ENCODE peak calls at places on chromosomes 2 and 18, in four cellular contexts. C is posterior vena cava, Z is foreskin fibroblast, R is activated T-helper 1 cell treated with Interleukin-2 at 50 U/mL for 16 hours. L is an unnamed sample.

GRCh38 chr2:223075301-223076270 is 23.6 kb downstream of the KCNE4 start:
- DNase-seq in C (no peak), Z (no peak), R (no peak), L (peak; percentile 86)

GRCh38 chr2:77513191-77513590 is 9.0 kb downstream of the LRRTM4 start:
- DNase-seq in C (no peak), Z (no peak), R (no peak), L (no peak)

GRCh38 chr2:673615-674318 is 3.4 kb downstream of the TMEM18 start:
- DNase-seq in C (no peak), Z (peak; percentile 59), R (no peak), L (peak; percentile 63)

GRCh38 chr2:170165129-170165528 is 12.8 kb upstream of the MYO3B start:
- DNase-seq in C (no peak), Z (no peak), R (no peak), L (peak; percentile 68)

GRCh38 chr2:148812306-148812705 is 62.7 kb upstream of the KIF5C start:
- DNase-seq in C (peak; percentile 82), Z (peak; percentile 55), R (no peak), L (peak; percentile 51)

GRCh38 chr2:214591359-214591758 is 180.5 kb downstream of the VWC2L start:
- DNase-seq in C (no peak), Z (no peak), R (no peak), L (peak; percentile 12)

GRCh38 chr2:146068051-146068450 is 1548.1 kb upstream of the ZEB2 start:
- DNase-seq in C (no peak), Z (no peak), R (no peak), L (peak; percentile 5)

GRCh38 chr2:152189622-152190495 is 14.3 kb upstream of the STAM2 start:
- DNase-seq in C (no peak), Z (peak; percentile 60), R (no peak), L (peak; percentile 77)

GRCh38 chr2:166775176-166775575 is 113.1 kb upstream of the XIRP2 start:
- DNase-seq in C (no peak), Z (no peak), R (no peak), L (no peak)

GRCh38 chr2:109344270-109344805 is 215.3 kb downstream of the SH3RF3 start:
- DNase-seq in C (no peak), Z (no peak), R (no peak), L (no peak)

GRCh38 chr18:58619554-58619915 is 9.4 kb downstream of the ALPK2 start:
- DNase-seq in C (no peak), Z (no peak), R (no peak), L (no peak)

GRCh38 chr2:236169151-236169721 is 1.1 kb upstream of the GBX2 start:
- DNase-seq in C (no peak), Z (no peak), R (no peak), L (no peak)

GRCh38 chr2:108345941-108346340 is 31.8 kb upstream of the SULT1C4 start:
- DNase-seq in C (no peak), Z (no peak), R (no peak), L (no peak)

GRCh38 chr2:174678395-174678794 is 80.8 kb upstream of the WIPF1 start:
- DNase-seq in C (no peak), Z (no peak), R (no peak), L (no peak)

GRCh38 chr2:67240507-67240906 is 156.6 kb upstream of the ETAA1 start:
- DNase-seq in C (no peak), Z (no peak), R (no peak), L (peak; percentile 53)

GRCh38 chr2:129337076-129337475 is 642.4 kb upstream of the RAB6C start:
- DNase-seq in C (no peak), Z (no peak), R (no peak), L (no peak)

L was measured in IMR-90.